ENCODE peak calls at places on chromosomes 1 and 21, in five cellular contexts. M, W, S, E and J are unnamed samples.

GRCh38 chr1:57966751-57967406 is 543.0 kb upstream of the DAB1 start:
- DNase-seq in W (peak), S (no peak), M (peak), E (no peak), J (no peak)

GRCh38 chr1:72111662-72112061 is 170.7 kb downstream of the NEGR1 start:
- DNase-seq in E (no peak), W (no peak), M (no peak), S (no peak), J (no peak)

GRCh38 chr21:16241500-16241963 is 511.8 kb downstream of the USP25 start:
- DNase-seq in W (peak), M (no peak), E (peak), S (no peak), J (no peak)

GRCh38 chr21:37642493-37642892 is 273.8 kb downstream of the KCNJ6 start:
- DNase-seq in W (peak), E (no peak), S (no peak), M (no peak), J (peak)

GRCh38 chr1:235011064-235011598 is 117.5 kb downstream of the TOMM20 start:
- DNase-seq in S (no peak), M (no peak), E (no peak), W (no peak), J (peak)

GRCh38 chr1:180926164-180926981 is 13.7 kb downstream of the KIAA1614 start:
- DNase-seq in M (peak), E (no peak), S (no peak), W (no peak), J (no peak)

GRCh38 chr1:191690931-191691330 is 467.3 kb upstream of the RGS18 start:
- DNase-seq in S (no peak), M (no peak), W (no peak), E (no peak), J (no peak)

GRCh38 chr1:204448321-204448964 is 36.8 kb upstream of the PPP1R15B start:
- DNase-seq in E (peak), S (no peak), W (no peak), M (no peak), J (peak)

GRCh38 chr1:43082701-43083100 is 89.4 kb downstream of the EBNA1BP2 start:
- DNase-seq in E (no peak), M (no peak), S (no peak), W (no peak), J (no peak)

GRCh38 chr1:30445449-30445848 is 277.9 kb downstream of the MATN1 start:
- DNase-seq in S (no peak), M (no peak), E (no peak), W (no peak), J (no peak)

GRCh38 chr21:43721225-43721605 is 2.3 kb downstream of the PDXK start:
- DNase-seq in W (no peak), S (no peak), M (no peak), E (no peak), J (no peak)

GRCh38 chr21:43721939-43722338 is 3.0 kb downstream of the PDXK start:
- DNase-seq in S (no peak), E (no peak), W (no peak), M (no peak), J (no peak)

GRCh38 chr21:43718872-43719747 is at the start of gene PDXK:
- DNase-seq in E (peak), S (peak), M (peak), W (peak), J (peak)

GRCh38 chr21:43719748-43720538 is 1.0 kb downstream of the PDXK start:
- DNase-seq in S (no peak), E (no peak), W (no peak), M (no peak), J (peak)

DNA sequence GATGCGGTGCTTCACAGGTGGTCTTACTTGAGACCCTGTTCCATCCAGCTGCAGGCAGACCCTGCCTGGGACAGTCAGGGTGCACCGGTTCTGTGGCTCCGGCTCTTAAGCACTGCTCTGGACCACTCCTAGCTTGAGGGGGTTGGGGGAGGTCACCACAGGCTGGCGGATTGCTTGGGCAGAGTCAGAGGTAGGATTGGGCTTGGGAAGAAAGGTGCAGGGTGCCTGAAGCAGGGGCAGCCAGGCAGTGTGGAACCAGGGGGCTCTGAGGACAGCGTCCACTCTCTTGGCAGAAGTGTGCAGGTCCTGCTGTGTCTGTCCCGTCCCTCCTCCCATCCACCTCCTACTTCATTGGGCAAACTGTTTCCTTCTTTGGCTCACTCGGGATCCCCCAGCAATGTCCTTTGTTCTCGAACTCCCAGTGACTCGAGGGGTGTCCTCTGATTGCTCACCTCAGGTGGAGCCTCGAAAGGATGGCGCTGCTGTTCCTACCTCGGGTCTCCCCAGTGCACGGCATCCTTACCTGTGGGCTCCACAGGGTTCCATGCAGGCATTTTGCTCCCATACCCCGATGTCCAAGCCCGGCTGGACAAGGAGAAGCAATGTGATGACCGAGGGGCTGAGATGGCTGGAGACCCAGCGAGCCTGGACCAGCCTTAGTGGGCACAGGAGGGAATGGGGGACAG is 1.8 kb downstream of the PDXK start:
- DNase-seq in S (no peak), W (no peak), E (no peak), M (no peak), J (no peak)
- TF ChIP-seq CTCF in S (no peak), W (no peak), E (no peak), M (no peak), J (no peak)

GRCh38 chr1:201795066-201795465 is 33.9 kb upstream of the IPO9 start:
- DNase-seq in S (no peak), W (peak), M (no peak), E (no peak), J (no peak)
- TF ChIP-seq CTCF in S (peak), W (peak), M (peak), E (peak), J (no peak)

GRCh38 chr21:32782698-32783097 is 11.1 kb upstream of the PAXBP1 start:
- DNase-seq in E (no peak), W (no peak), M (no peak), S (no peak), J (no peak)
- TF ChIP-seq CTCF in E (no peak), W (no peak), M (no peak), S (no peak), J (no peak)

GRCh38 chr1:164672610-164673009 is 113.6 kb downstream of the PBX1 start:
- DNase-seq in W (no peak), E (no peak), S (no peak), M (no peak), J (no peak)

GRCh38 chr1:164670026-164670425 is 111.0 kb downstream of the PBX1 start:
- DNase-seq in E (no peak), S (no peak), W (no peak), M (no peak), J (no peak)

GRCh38 chr1:164671597-164672327 is 112.8 kb downstream of the PBX1 start:
- DNase-seq in E (no peak), S (no peak), W (no peak), M (no peak), J (no peak)

GRCh38 chr1:164675342-164675904 is 116.4 kb downstream of the PBX1 start:
- DNase-seq in E (no peak), S (no peak), M (no peak), W (no peak), J (no peak)

GRCh38 chr1:164673584-164674214 is 114.7 kb downstream of the PBX1 start:
- DNase-seq in S (peak), E (peak), M (no peak), W (peak), J (peak)
- TF ChIP-seq CTCF in S (peak), E (peak), M (peak), W (peak), J (peak)